ENCODE peak calls at places on chromosome 3, in seven cellular contexts. Z is SW480; L is activated gamma-delta T cell treated with Interleukin-2 at 50 U/mL for 16 hours; A is activated naive CD8-positive, alpha-beta T cell treated with anti-CD3 and anti-CD28 coated beads, Interleukin-2, amount 50 U/mL, for 24 hours; M is A172; B is HepG2; X is cardiac fibroblast. Q is an unnamed sample.

GRCh38 chr3:178255315-178255714 is 280.9 kb upstream of the KCNMB2 start:
- DNase-seq in Z (no peak), L (no peak), A (no peak), M (peak; percentile 31), B (no peak), X (peak; percentile 87), Q (peak; percentile 52)

GRCh38 chr3:38397320-38397719 is 50.7 kb downstream of the XYLB start:
- DNase-seq in Z (no peak), L (no peak), A (no peak), M (peak; percentile 28), B (peak; percentile 40), X (peak; percentile 52), Q (peak; percentile 25)

GRCh38 chr3:99843590-99844260 is 26.1 kb downstream of the CMSS1 start:
- DNase-seq in Z (no peak), L (no peak), A (no peak), M (no peak), B (no peak), X (peak; percentile 44), Q (no peak)

GRCh38 chr3:66808891-66809578 is 189.1 kb upstream of the KBTBD8 start:
- DNase-seq in Z (no peak), L (no peak), A (no peak), M (no peak), B (peak; percentile 79), X (no peak), Q (no peak)

GRCh38 chr3:141393151-141394076 is 25.1 kb downstream of the ZBTB38 start:
- DNase-seq in Z (no peak), L (no peak), A (no peak), M (no peak), B (no peak), X (peak; percentile 64), Q (no peak)

GRCh38 chr3:106824856-106825255 is 552.4 kb upstream of the CCDC54 start:
- DNase-seq in Z (peak; percentile 19), L (no peak), A (no peak), M (peak; percentile 46), B (peak; percentile 3), X (peak; percentile 48), Q (peak; percentile 77)

GRCh38 chr3:183845608-183846288 is 20.4 kb upstream of the MAP6D1 start:
- DNase-seq in Z (no peak), L (no peak), A (no peak), M (peak; percentile 52), B (no peak), X (no peak), Q (peak; percentile 65)

GRCh38 chr3:196287405-196288140 is at the start of gene PCYT1A:
- DNase-seq in Z (peak; percentile 98), L (peak; percentile 62), A (peak; percentile 81), M (peak; percentile 98), B (peak; percentile 93), X (peak; percentile 96), Q (peak; percentile 96)

GRCh38 chr3:77655421-77655820 is 615.5 kb downstream of the ROBO2 start:
- DNase-seq in Z (no peak), L (no peak), A (no peak), M (no peak), B (no peak), X (no peak), Q (no peak)

GRCh38 chr3:4824948-4825325 is 154.3 kb upstream of the BHLHE40 start:
- DNase-seq in Z (peak; percentile 92), L (no peak), A (no peak), M (peak; percentile 98), B (peak; percentile 3), X (peak; percentile 30), Q (peak; percentile 88)

GRCh38 chr3:178270838-178271237 is 265.4 kb upstream of the KCNMB2 start:
- DNase-seq in Z (no peak), L (no peak), A (no peak), M (no peak), B (no peak), X (no peak), Q (peak; percentile 78)

GRCh38 chr3:99394831-99395733 is 243.3 kb upstream of the COL8A1 start:
- DNase-seq in Z (peak; percentile 4), L (no peak), A (no peak), M (peak; percentile 89), B (no peak), X (peak; percentile 81), Q (peak; percentile 86)

Q was measured in PC-3.